ENCODE peak calls at places on chromosomes 13 and 19, in six cellular contexts. S is stimulated activated CD8-positive, alpha-beta memory T cell treated with anti-CD3 and anti-CD28 coated beads, Interleukin-4, amount 100 ng/mL, for 24 hours; Z is choroid plexus epithelial cell; M is hippocampal formation; F is nucleus accumbens; Y is coronary artery. V is an unnamed sample.

GRCh38 chr13:113358653-113359052 is 5.3 kb downstream of the GRTP1 start:
- DNase-seq in M (no peak), Z (no peak), Y (no peak), S (no peak), F (no peak), V (no peak)

GRCh38 chr19:43934055-43934984 is 762 bp downstream of the ZNF45 start:
- DNase-seq in F (no peak), Z (peak), Y (no peak), M (no peak), S (no peak), V (no peak)

GRCh38 chr13:89574077-89574476 is 1773.4 kb upstream of the MIR17HG start:
- DNase-seq in F (no peak), S (no peak), Z (no peak), Y (no peak), M (no peak), V (no peak)

GRCh38 chr13:110944121-110944967 is 29.5 kb upstream of the ANKRD10 start:
- DNase-seq in M (no peak), F (no peak), Y (peak), Z (peak), S (no peak), V (peak)

GRCh38 chr19:33125929-33126388 is 6.0 kb upstream of the WDR88 start:
- DNase-seq in F (peak), Y (no peak), M (peak), Z (peak), S (peak), V (peak)

GRCh38 chr19:55173717-55174409 is 6.2 kb downstream of the SYT5 start:
- DNase-seq in F (no peak), Y (no peak), S (peak), M (no peak), Z (peak), V (peak)

GRCh38 chr19:55096061-55096701 is 20.5 kb downstream of the EPS8L1 start:
- DNase-seq in Y (no peak), M (no peak), S (no peak), Z (no peak), F (no peak), V (no peak)

GRCh38 chr19:7986321-7987083 is 18.9 kb downstream of the ELAVL1 start:
- DNase-seq in M (no peak), S (no peak), F (no peak), Z (peak), Y (no peak), V (peak)

GRCh38 chr19:29321116-29321515 is 108.2 kb upstream of the UQCRFS1 start:
- DNase-seq in Z (no peak), F (no peak), S (no peak), M (no peak), Y (peak), V (no peak)

GRCh38 chr19:50897612-50898011 is 13.6 kb downstream of the KLK4 start:
- DNase-seq in Z (no peak), S (no peak), M (no peak), F (no peak), Y (no peak), V (no peak)

GRCh38 chr19:23558541-23558940 is 128.5 kb downstream of the ZNF675 start:
- DNase-seq in S (no peak), F (no peak), Y (no peak), Z (no peak), M (no peak), V (no peak)

GRCh38 chr13:72527333-72527732 is 200.1 kb downstream of the MZT1 start:
- DNase-seq in Y (no peak), M (no peak), F (no peak), S (no peak), Z (no peak), V (no peak)

GRCh38 chr13:39565036-39565949 is 37.7 kb downstream of the LHFPL6 start:
- DNase-seq in Z (peak), Y (no peak), S (no peak), M (no peak), F (no peak), V (no peak)

GRCh38 chr19:58317481-58318072 is 9.2 kb upstream of the ZSCAN22 start:
- DNase-seq in Z (peak), M (no peak), S (no peak), F (no peak), Y (no peak), V (no peak)

GRCh38 chr19:29265436-29265835 is 52.5 kb upstream of the UQCRFS1 start:
- DNase-seq in Y (peak), M (no peak), S (no peak), Z (no peak), F (no peak), V (no peak)

GRCh38 chr13:49097374-49097773 is 121.7 kb downstream of the FNDC3A start:
- DNase-seq in M (no peak), Z (peak), F (no peak), S (no peak), Y (no peak), V (peak)

GRCh38 chr13:75217949-75218348 is 264.0 kb downstream of the TBC1D4 start:
- DNase-seq in Z (peak), S (no peak), F (no peak), M (no peak), Y (no peak), V (peak)

GRCh38 chr19:50461066-50461875 is 15.0 kb upstream of the EMC10 start:
- DNase-seq in S (peak), Y (no peak), M (peak), Z (peak), F (peak), V (peak)

GRCh38 chr19:45657520-45658163 is 10.4 kb upstream of the GIPR start:
- DNase-seq in M (no peak), Z (no peak), Y (no peak), F (no peak), S (no peak), V (no peak)